ENCODE peak calls at places on chromosomes 5 and 9, in five cellular contexts. One of them, this sample, is unnamed.

GRCh38 chr5:74915488-74915887 is 49.3 kb upstream of the FAM169A start:
- DNase-seq in A549: no peak
- DNase-seq in cardiac muscle cell: no peak
- DNase-seq in IMR-90: no peak
- DNase-seq in brain microvascular endothelial cell: no peak
- DNase-seq in this sample: no peak

GRCh38 chr9:101736723-101737122 is 1.7 kb downstream of the GRIN3A start:
- DNase-seq in A549: no peak
- DNase-seq in cardiac muscle cell: peak
- DNase-seq in IMR-90: no peak
- DNase-seq in brain microvascular endothelial cell: peak
- DNase-seq in this sample: no peak

GRCh38 chr5:10250804-10251276 is 760 bp downstream of the CCT5 start:
- DNase-seq in A549: no peak
- DNase-seq in cardiac muscle cell: peak
- DNase-seq in IMR-90: peak
- DNase-seq in brain microvascular endothelial cell: no peak
- DNase-seq in this sample: no peak

GRCh38 chr9:75226403-75227139 is 138.3 kb downstream of the OSTF1 start:
- DNase-seq in A549: no peak
- DNase-seq in cardiac muscle cell: no peak
- DNase-seq in IMR-90: no peak
- DNase-seq in brain microvascular endothelial cell: no peak
- DNase-seq in this sample: no peak

GRCh38 chr5:142107729-142108431 is 699 bp upstream of the NDFIP1 start:
- DNase-seq in A549: no peak
- DNase-seq in cardiac muscle cell: no peak
- DNase-seq in IMR-90: no peak
- DNase-seq in brain microvascular endothelial cell: no peak
- DNase-seq in this sample: no peak

GRCh38 chr5:80191991-80192398 is 63.9 kb downstream of the SERINC5 start:
- DNase-seq in A549: no peak
- DNase-seq in cardiac muscle cell: peak
- DNase-seq in IMR-90: no peak
- DNase-seq in brain microvascular endothelial cell: no peak
- DNase-seq in this sample: peak

GRCh38 chr9:120982851-120983250 is 56.3 kb upstream of the TRAF1 start:
- DNase-seq in A549: no peak
- DNase-seq in cardiac muscle cell: no peak
- DNase-seq in IMR-90: peak
- DNase-seq in brain microvascular endothelial cell: no peak
- DNase-seq in this sample: no peak

GRCh38 chr5:107700486-107700885 is 29.7 kb upstream of the EFNA5 start:
- DNase-seq in A549: no peak
- DNase-seq in cardiac muscle cell: no peak
- DNase-seq in IMR-90: no peak
- DNase-seq in brain microvascular endothelial cell: no peak
- DNase-seq in this sample: no peak

GRCh38 chr5:63963080-63963735 is 963 bp upstream of the HTR1A start:
- DNase-seq in A549: peak
- DNase-seq in cardiac muscle cell: peak
- DNase-seq in IMR-90: peak
- DNase-seq in brain microvascular endothelial cell: peak
- DNase-seq in this sample: no peak

GRCh38 chr9:133430244-133430643 is 8.1 kb downstream of the ADAMTS13 start:
- DNase-seq in A549: no peak
- DNase-seq in cardiac muscle cell: no peak
- DNase-seq in IMR-90: no peak
- DNase-seq in brain microvascular endothelial cell: no peak
- DNase-seq in this sample: no peak

GRCh38 chr9:33256236-33256635 is 8.3 kb downstream of the BAG1 start:
- DNase-seq in A549: no peak
- DNase-seq in cardiac muscle cell: no peak
- DNase-seq in IMR-90: no peak
- DNase-seq in brain microvascular endothelial cell: no peak
- DNase-seq in this sample: no peak

GRCh38 chr5:74044936-74045335 is 418.9 kb downstream of the ARHGEF28 start:
- DNase-seq in A549: no peak
- DNase-seq in cardiac muscle cell: no peak
- DNase-seq in IMR-90: no peak
- DNase-seq in brain microvascular endothelial cell: no peak
- DNase-seq in this sample: no peak

GRCh38 chr9:82934949-82935348 is 128.0 kb downstream of the RASEF start:
- DNase-seq in A549: peak
- DNase-seq in cardiac muscle cell: no peak
- DNase-seq in IMR-90: peak
- DNase-seq in brain microvascular endothelial cell: peak
- DNase-seq in this sample: no peak

GRCh38 chr5:116971131-116971530 is 396.5 kb upstream of the SEMA6A start:
- DNase-seq in A549: no peak
- DNase-seq in cardiac muscle cell: no peak
- DNase-seq in IMR-90: no peak
- DNase-seq in brain microvascular endothelial cell: no peak
- DNase-seq in this sample: no peak

GRCh38 chr9:97773091-97773490 is 76.0 kb upstream of the XPA start:
- DNase-seq in A549: no peak
- DNase-seq in cardiac muscle cell: no peak
- DNase-seq in IMR-90: no peak
- DNase-seq in brain microvascular endothelial cell: no peak
- DNase-seq in this sample: no peak

GRCh38 chr5:143435207-143435657 is 31.7 kb upstream of the NR3C1 start:
- DNase-seq in A549: no peak
- DNase-seq in cardiac muscle cell: no peak
- DNase-seq in IMR-90: peak
- DNase-seq in brain microvascular endothelial cell: no peak
- DNase-seq in this sample: peak

DNA sequence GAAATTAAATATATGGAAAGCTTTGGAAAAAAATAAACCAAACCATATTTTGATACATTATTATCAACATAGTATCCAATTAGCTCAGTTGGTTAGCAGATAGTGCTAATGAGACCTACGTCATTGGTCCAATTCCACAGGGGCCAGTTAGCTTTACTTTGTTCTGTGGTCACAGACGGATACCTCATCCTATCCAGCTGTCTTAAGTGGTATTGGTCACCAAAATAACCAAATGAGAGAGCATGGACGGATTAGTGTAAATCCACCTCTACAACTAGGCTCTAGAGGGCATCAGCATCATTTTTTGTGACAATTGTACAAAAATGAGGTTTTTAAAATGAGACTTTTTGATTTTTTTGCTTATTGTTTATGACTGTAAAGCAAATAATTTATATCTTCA is 364.2 kb downstream of the KIAA0825 start:
- DNase-seq in A549: no peak
- DNase-seq in cardiac muscle cell: no peak
- DNase-seq in IMR-90: no peak
- DNase-seq in brain microvascular endothelial cell: no peak
- DNase-seq in this sample: no peak
- TF ChIP-seq CTCF in A549: no peak
- TF ChIP-seq CTCF in cardiac muscle cell: no peak
- TF ChIP-seq CTCF in IMR-90: no peak
- TF ChIP-seq CTCF in brain microvascular endothelial cell: no peak
- TF ChIP-seq CTCF in this sample: no peak

GRCh38 chr9:115209601-115210306 is 91.8 kb upstream of the TNC start:
- DNase-seq in A549: no peak
- DNase-seq in cardiac muscle cell: no peak
- DNase-seq in IMR-90: peak
- DNase-seq in brain microvascular endothelial cell: peak
- DNase-seq in this sample: no peak

GRCh38 chr9:115212832-115213231 is 94.9 kb upstream of the TNC start:
- DNase-seq in A549: no peak
- DNase-seq in cardiac muscle cell: no peak
- DNase-seq in IMR-90: no peak
- DNase-seq in brain microvascular endothelial cell: no peak
- DNase-seq in this sample: no peak

GRCh38 chr9:115213777-115214428 is 95.9 kb upstream of the TNC start:
- DNase-seq in A549: peak
- DNase-seq in cardiac muscle cell: no peak
- DNase-seq in IMR-90: peak
- DNase-seq in brain microvascular endothelial cell: peak
- DNase-seq in this sample: no peak

GRCh38 chr9:115210699-115211098 is 92.7 kb upstream of the TNC start:
- DNase-seq in A549: no peak
- DNase-seq in cardiac muscle cell: no peak
- DNase-seq in IMR-90: no peak
- DNase-seq in brain microvascular endothelial cell: no peak
- DNase-seq in this sample: no peak

GRCh38 chr9:115211413-115212204 is 93.7 kb upstream of the TNC start:
- DNase-seq in A549: no peak
- DNase-seq in cardiac muscle cell: no peak
- DNase-seq in IMR-90: peak
- DNase-seq in brain microvascular endothelial cell: peak
- DNase-seq in this sample: no peak
- H3K27ac ChIP-seq in A549: peak
- H3K27ac ChIP-seq in cardiac muscle cell: no peak
- H3K27ac ChIP-seq in IMR-90: peak
- H3K27ac ChIP-seq in brain microvascular endothelial cell: peak
- H3K27ac ChIP-seq in this sample: no peak

DNA sequence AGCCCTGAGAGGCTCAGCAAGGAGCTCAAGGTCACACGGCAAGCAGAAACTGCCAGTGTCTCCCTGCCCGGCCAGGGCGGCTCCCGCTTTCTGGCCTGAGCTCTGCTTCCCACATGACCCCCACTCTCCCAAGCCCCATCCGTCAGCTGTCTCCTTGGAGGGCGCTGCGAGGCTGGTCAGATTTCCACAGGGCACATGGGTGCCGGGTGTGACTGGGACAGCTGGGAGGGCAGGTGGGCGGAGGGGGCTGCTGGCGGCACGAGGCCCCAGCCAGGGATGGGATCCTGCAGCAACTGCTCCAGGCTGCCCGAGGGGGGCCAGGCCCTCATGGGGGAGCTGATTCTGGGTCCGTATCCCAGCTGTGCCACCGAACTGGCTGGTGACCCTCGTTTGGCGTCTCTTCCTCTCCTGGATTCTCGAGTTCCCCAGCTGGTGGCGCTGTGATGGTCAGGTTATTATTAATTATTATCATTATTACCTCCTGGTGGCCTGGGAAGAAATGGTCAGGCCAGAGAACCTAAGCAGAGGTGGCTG is 12.9 kb upstream of the WDR38 start:
- DNase-seq in A549: no peak
- DNase-seq in cardiac muscle cell: no peak
- DNase-seq in IMR-90: no peak
- DNase-seq in brain microvascular endothelial cell: no peak
- DNase-seq in this sample: no peak
- TF ChIP-seq CTCF in A549: peak
- TF ChIP-seq CTCF in cardiac muscle cell: peak
- TF ChIP-seq CTCF in IMR-90: peak
- TF ChIP-seq CTCF in brain microvascular endothelial cell: peak
- TF ChIP-seq CTCF in this sample: no peak

GRCh38 chr5:126416266-126416925 is 6.8 kb upstream of the GRAMD2B start:
- DNase-seq in A549: no peak
- DNase-seq in cardiac muscle cell: no peak
- DNase-seq in IMR-90: no peak
- DNase-seq in brain microvascular endothelial cell: no peak
- DNase-seq in this sample: no peak

GRCh38 chr5:126417178-126417577 is 6.0 kb upstream of the GRAMD2B start:
- DNase-seq in A549: no peak
- DNase-seq in cardiac muscle cell: no peak
- DNase-seq in IMR-90: no peak
- DNase-seq in brain microvascular endothelial cell: no peak
- DNase-seq in this sample: no peak

GRCh38 chr5:126414874-126415502 is 8.2 kb upstream of the GRAMD2B start:
- DNase-seq in A549: no peak
- DNase-seq in cardiac muscle cell: peak
- DNase-seq in IMR-90: peak
- DNase-seq in brain microvascular endothelial cell: peak
- DNase-seq in this sample: no peak

GRCh38 chr5:126419102-126419501 is 4.1 kb upstream of the GRAMD2B start:
- DNase-seq in A549: no peak
- DNase-seq in cardiac muscle cell: no peak
- DNase-seq in IMR-90: no peak
- DNase-seq in brain microvascular endothelial cell: no peak
- DNase-seq in this sample: no peak

DNA sequence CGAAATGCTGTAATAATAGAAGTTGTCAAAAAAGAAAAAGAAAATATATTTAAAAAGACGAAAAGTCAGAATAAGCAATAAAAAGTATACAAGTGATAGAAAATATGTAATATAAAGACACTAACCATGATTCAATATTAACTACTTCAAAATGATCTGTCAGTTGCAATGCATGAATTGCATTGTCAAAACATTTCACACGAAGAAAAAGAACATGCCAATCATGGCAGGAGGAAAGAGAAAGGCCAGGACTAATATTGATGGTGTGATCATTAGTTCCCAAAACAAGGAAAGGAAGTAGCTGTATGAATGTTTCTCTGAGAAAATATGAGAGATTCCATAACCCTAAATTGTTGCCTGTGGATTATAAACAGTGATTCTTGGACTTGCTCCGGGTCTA is 7.4 kb upstream of the GRAMD2B start:
- DNase-seq in A549: no peak
- DNase-seq in cardiac muscle cell: no peak
- DNase-seq in IMR-90: no peak
- DNase-seq in brain microvascular endothelial cell: no peak
- DNase-seq in this sample: no peak
- H3K27ac ChIP-seq in A549: no peak
- H3K27ac ChIP-seq in cardiac muscle cell: no peak
- H3K27ac ChIP-seq in IMR-90: no peak
- H3K27ac ChIP-seq in brain microvascular endothelial cell: peak
- H3K27ac ChIP-seq in this sample: no peak

GRCh38 chr9:125261501-125262216 is at the start of gene GAPVD1:
- DNase-seq in A549: peak
- DNase-seq in cardiac muscle cell: peak
- DNase-seq in IMR-90: peak
- DNase-seq in brain microvascular endothelial cell: peak
- DNase-seq in this sample: peak
- TF ChIP-seq CTCF in A549: peak
- TF ChIP-seq CTCF in cardiac muscle cell: peak
- TF ChIP-seq CTCF in IMR-90: peak
- TF ChIP-seq CTCF in brain microvascular endothelial cell: peak
- TF ChIP-seq CTCF in this sample: no peak

DNA sequence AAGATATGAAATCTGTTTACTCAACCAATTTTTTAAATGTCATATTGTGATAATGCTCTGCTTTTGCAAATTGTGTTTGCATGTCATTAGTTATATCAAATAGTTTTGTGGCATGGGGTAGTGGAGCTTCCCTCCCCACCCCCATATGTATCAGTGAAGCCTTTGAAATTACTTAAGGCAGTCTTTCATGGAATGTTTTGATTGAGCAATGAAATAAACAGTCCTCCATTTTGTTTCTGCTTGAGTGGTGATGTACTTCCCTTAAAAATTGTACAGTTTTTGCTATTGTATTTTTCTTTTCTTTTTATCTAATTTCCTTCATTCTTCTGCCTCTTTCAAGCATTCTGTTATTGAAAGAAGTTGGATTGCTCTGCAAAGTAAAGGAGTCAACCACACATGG is 3.5 kb downstream of the SOWAHA start:
- DNase-seq in A549: no peak
- DNase-seq in cardiac muscle cell: no peak
- DNase-seq in IMR-90: peak
- DNase-seq in brain microvascular endothelial cell: no peak
- DNase-seq in this sample: no peak
- H3K27ac ChIP-seq in A549: no peak
- H3K27ac ChIP-seq in cardiac muscle cell: no peak
- H3K27ac ChIP-seq in IMR-90: no peak
- H3K27ac ChIP-seq in brain microvascular endothelial cell: no peak
- H3K27ac ChIP-seq in this sample: no peak